ENCODE peak calls at places on chromosomes 2 and 18, in seven cellular contexts. B is keratinocyte, X is H1, P is PC-9, G is H9, Q is mammary epithelial cell, K is PC-3. R is an unnamed sample. For H3K9me3 and H3K4me1, the result is how much of the 10 kb centered on the place peaks cover.

GRCh38 chr2:120344214-120344990 is 1.5 kb upstream of the INHBB start:
- DNase-seq in B (no peak), X (peak), P (peak), G (peak), Q (no peak), K (peak), R (no peak)

GRCh38 chr18:34624551-34624950 is 85.5 kb upstream of the DTNA start:
- DNase-seq in B (no peak), X (no peak), P (no peak), G (no peak), Q (no peak), K (no peak), R (peak)

GRCh38 chr2:171432969-171433762 is 624 bp downstream of the METTL8 start:
- DNase-seq in B (no peak), X (no peak), P (peak), G (peak), Q (peak), K (peak), R (peak)

GRCh38 chr2:207930747-207931146 is 94.6 kb downstream of the PLEKHM3 start:
- DNase-seq in B (no peak), X (no peak), P (no peak), G (no peak), Q (peak), K (peak), R (no peak)

GRCh38 chr18:58606236-58606635 is 22.7 kb downstream of the ALPK2 start:
- DNase-seq in B (no peak), X (no peak), P (no peak), G (no peak), Q (peak), K (no peak), R (no peak)

GRCh38 chr18:26553943-26554342 is 5.6 kb upstream of the KCTD1 start:
- DNase-seq in B (no peak), X (no peak), P (no peak), G (no peak), Q (no peak), K (no peak), R (no peak)

GRCh38 chr2:239932881-239933735 is 92.0 kb downstream of the NDUFA10 start:
- DNase-seq in B (no peak), X (no peak), P (no peak), G (peak), Q (no peak), K (no peak), R (no peak)

GRCh38 chr2:7430421-7430868 is 513.2 kb downstream of the RNF144A start:
- DNase-seq in B (no peak), X (peak), P (no peak), G (no peak), Q (no peak), K (no peak), R (no peak)

GRCh38 chr2:164782323-164782722 is 59.3 kb downstream of the COBLL1 start:
- DNase-seq in B (no peak), X (no peak), P (no peak), G (no peak), Q (peak), K (no peak), R (peak)

GRCh38 chr2:43717323-43717722 is 41.1 kb upstream of the C1GALT1C1L start:
- DNase-seq in B (no peak), X (no peak), P (no peak), G (no peak), Q (no peak), K (no peak), R (no peak)

GRCh38 chr18:9070212-9070611 is 32.3 kb upstream of the NDUFV2 start:
- DNase-seq in B (no peak), X (no peak), P (no peak), G (no peak), Q (no peak), K (no peak), R (no peak)
- H2AFZ ChIP-seq in B (no peak), X (no peak), P (no peak), G (no peak), Q (no peak), K (no peak), R (no peak)

GRCh38 chr2:62881162-62881795 is 169.4 kb upstream of the OTX1 start:
- DNase-seq in B (no peak), X (no peak), P (no peak), G (no peak), Q (no peak), K (no peak), R (no peak)
- H3K9me3 ChIP-seq in B (under half), X (under half), P (under half), G (under half), Q (under half), K (under half), R (under half)

DNA sequence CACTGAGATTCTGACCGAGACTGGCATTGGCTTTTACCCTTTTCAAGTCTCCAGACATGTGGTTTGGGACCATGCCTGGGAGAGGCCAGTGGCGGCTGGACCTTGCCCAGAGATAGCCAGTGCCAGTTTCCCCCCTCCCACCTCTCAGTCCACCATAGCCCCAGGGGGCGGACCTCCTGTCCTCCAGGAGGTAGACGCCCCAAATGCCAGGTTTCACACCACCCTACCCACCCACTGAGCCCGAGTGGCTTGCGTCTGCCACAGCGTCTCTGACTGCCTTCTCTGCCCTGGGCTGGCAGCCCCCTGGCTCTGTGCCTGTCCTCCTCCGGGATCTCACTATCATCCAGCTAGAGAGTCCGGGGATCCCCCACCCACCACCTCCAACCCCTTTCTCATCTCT is 47.8 kb downstream of the INPP5D start:
- DNase-seq in B (no peak), X (no peak), P (no peak), G (no peak), Q (no peak), K (no peak), R (no peak)
- H3K4me1 ChIP-seq in B (under half), X (under half), P (under half), G (under half), Q (under half), K (under half), R (under half)

GRCh38 chr18:75216212-75216925 is 5.8 kb downstream of the TSHZ1 start:
- DNase-seq in B (no peak), X (no peak), P (no peak), G (no peak), Q (no peak), K (no peak), R (no peak)

GRCh38 chr18:75218524-75218923 is 7.9 kb downstream of the TSHZ1 start:
- DNase-seq in B (no peak), X (no peak), P (no peak), G (no peak), Q (no peak), K (no peak), R (no peak)

GRCh38 chr18:75218064-75218463 is 7.5 kb downstream of the TSHZ1 start:
- DNase-seq in B (no peak), X (no peak), P (no peak), G (no peak), Q (no peak), K (no peak), R (no peak)

GRCh38 chr18:75215663-75216062 is 5.1 kb downstream of the TSHZ1 start:
- DNase-seq in B (no peak), X (no peak), P (no peak), G (no peak), Q (no peak), K (no peak), R (no peak)

GRCh38 chr18:75216926-75217303 is 6.3 kb downstream of the TSHZ1 start:
- DNase-seq in B (no peak), X (no peak), P (no peak), G (no peak), Q (no peak), K (no peak), R (no peak)
- H2AFZ ChIP-seq in B (no peak), X (no peak), P (no peak), G (no peak), Q (no peak), K (no peak), R (no peak)

DNA sequence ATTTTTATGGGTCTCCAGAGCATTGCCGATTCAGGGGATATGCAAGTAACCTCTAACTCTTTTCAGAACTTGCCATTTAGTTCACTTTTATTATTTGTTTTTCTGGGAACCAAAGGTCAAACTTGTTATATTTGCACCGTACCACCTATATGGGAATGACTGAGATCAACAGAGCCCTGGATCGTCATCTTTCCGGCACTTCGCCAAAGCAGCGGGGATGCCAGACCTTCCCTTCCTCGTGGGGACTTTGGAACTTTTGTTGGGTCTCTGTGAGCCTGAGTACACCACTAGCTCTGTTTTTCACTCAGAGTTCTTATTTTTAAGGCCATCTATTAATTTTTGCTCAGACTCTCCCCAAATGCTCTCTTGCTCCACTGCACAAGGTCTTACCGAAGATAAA is 350.1 kb downstream of the HRH4 start:
- DNase-seq in B (no peak), X (no peak), P (no peak), G (no peak), Q (no peak), K (no peak), R (no peak)
- H3K9me3 ChIP-seq in B (under half), X (under half), P (under half), G (under half), Q (under half), K (under half), R (under half)

GRCh38 chr2:70808983-70809958 is 11.1 kb downstream of the CLEC4F start:
- DNase-seq in B (no peak), X (no peak), P (no peak), G (no peak), Q (no peak), K (no peak), R (no peak)
- H3K4me1 ChIP-seq in B (under half), X (under half), P (under half), G (under half), Q (under half), K (under half), R (under half)

GRCh38 chr2:47595690-47596089 is 187.3 kb upstream of the MSH6 start:
- DNase-seq in B (no peak), X (no peak), P (no peak), G (no peak), Q (no peak), K (no peak), R (no peak)

GRCh38 chr2:47601518-47602015 is 181.4 kb upstream of the MSH6 start:
- DNase-seq in B (no peak), X (no peak), P (no peak), G (no peak), Q (no peak), K (no peak), R (no peak)

GRCh38 chr2:47602996-47603395 is 179.9 kb upstream of the MSH6 start:
- DNase-seq in B (no peak), X (no peak), P (peak), G (no peak), Q (no peak), K (peak), R (peak)

GRCh38 chr2:47598476-47598875 is 184.5 kb upstream of the MSH6 start:
- DNase-seq in B (no peak), X (no peak), P (no peak), G (no peak), Q (no peak), K (no peak), R (no peak)

GRCh38 chr2:47599171-47599570 is 183.8 kb upstream of the MSH6 start:
- DNase-seq in B (no peak), X (no peak), P (no peak), G (no peak), Q (no peak), K (no peak), R (no peak)
- H2AFZ ChIP-seq in B (no peak), X (no peak), P (no peak), G (no peak), Q (no peak), K (no peak), R (no peak)